ENCODE peak calls at places on chromosomes 11 and 22, in six cellular contexts. O, T, G, Q, Z and K are unnamed samples.

GRCh38 chr22:31969789-31970489 is 25.6 kb downstream of the YWHAH start:
- DNase-seq in Z (peak), T (peak), Q (peak), O (peak), G (peak), K (peak)

GRCh38 chr22:29780781-29781676 is 13.9 kb downstream of the UQCR10 start:
- DNase-seq in O (no peak), Z (no peak), G (no peak), Q (peak), T (no peak), K (no peak)

GRCh38 chr11:123607781-123608180 is 46.6 kb downstream of the SCN3B start:
- DNase-seq in Z (no peak), Q (no peak), G (no peak), T (no peak), O (no peak), K (no peak)

GRCh38 chr11:65695459-65696241 is 16.4 kb upstream of the KAT5 start:
- DNase-seq in Q (no peak), G (no peak), O (peak), Z (no peak), T (no peak), K (no peak)

GRCh38 chr22:43423046-43423445 is 11.2 kb downstream of the MPPED1 start:
- DNase-seq in Z (no peak), O (no peak), G (no peak), Q (no peak), T (no peak), K (no peak)

GRCh38 chr11:77107950-77108349 is 5.3 kb downstream of the OMP start:
- DNase-seq in T (peak), Z (no peak), O (peak), G (no peak), Q (no peak), K (no peak)

GRCh38 chr22:21651521-21652009 is 9.5 kb downstream of the SDF2L1 start:
- DNase-seq in Z (no peak), O (no peak), T (no peak), G (no peak), Q (no peak), K (no peak)

GRCh38 chr11:117457031-117457785 is 129.6 kb downstream of the CEP164 start:
- DNase-seq in Z (no peak), G (no peak), T (no peak), Q (no peak), O (no peak), K (no peak)

GRCh38 chr22:47152938-47153337 is 390.5 kb downstream of the TBC1D22A start:
- DNase-seq in Z (no peak), O (no peak), T (no peak), G (no peak), Q (no peak), K (no peak)

GRCh38 chr11:2235588-2236326 is 34.6 kb downstream of the ASCL2 start:
- DNase-seq in Z (no peak), G (no peak), T (no peak), Q (no peak), O (no peak), K (no peak)

GRCh38 chr11:113160652-113161051 is 153.7 kb upstream of the TTC12 start:
- DNase-seq in G (no peak), Q (no peak), Z (no peak), T (no peak), O (no peak), K (no peak)

GRCh38 chr22:17875156-17875555 is 100.9 kb upstream of the BID start:
- DNase-seq in Q (no peak), T (no peak), G (no peak), O (no peak), Z (no peak), K (no peak)

GRCh38 chr11:36775157-36775556 is 177.1 kb upstream of the RAG2 start:
- DNase-seq in O (no peak), T (no peak), Q (no peak), G (no peak), Z (no peak), K (no peak)

GRCh38 chr11:13294771-13295579 is 17.4 kb downstream of the BMAL1 start:
- DNase-seq in Q (no peak), G (no peak), Z (no peak), T (no peak), O (no peak), K (no peak)

GRCh38 chr22:36644333-36644757 is 59.2 kb downstream of the CACNG2 start:
- DNase-seq in T (peak), Z (peak), G (peak), Q (peak), O (peak), K (peak)

GRCh38 chr11:78832226-78832947 is 257.7 kb upstream of the NARS2 start:
- DNase-seq in G (no peak), Z (no peak), O (no peak), Q (peak), T (peak), K (peak)

GRCh38 chr22:25403752-25404471 is 160.6 kb upstream of the GRK3 start:
- DNase-seq in T (peak), G (no peak), O (no peak), Q (peak), Z (no peak), K (peak)

GRCh38 chr11:22624742-22625447 is 728 bp downstream of the FANCF start:
- DNase-seq in Q (peak), G (peak), O (peak), Z (peak), T (peak), K (peak)

GRCh38 chr11:45303316-45303715 is 17.2 kb upstream of the SYT13 start:
- DNase-seq in T (no peak), G (no peak), Z (no peak), O (no peak), Q (no peak), K (no peak)

GRCh38 chr22:24037851-24038765 is 27.0 kb downstream of the CABIN1 start:
- DNase-seq in Z (no peak), Q (no peak), O (no peak), G (no peak), T (no peak), K (no peak)

GRCh38 chr22:22685586-22685985 is 41.2 kb downstream of the GGTLC2 start:
- DNase-seq in Z (no peak), O (no peak), G (no peak), T (no peak), Q (no peak), K (no peak)

GRCh38 chr11:116811194-116811593 is 11.9 kb downstream of the APOA4 start:
- DNase-seq in T (no peak), O (no peak), G (no peak), Q (no peak), Z (no peak), K (peak)

GRCh38 chr11:5891216-5891800 is 1.7 kb upstream of the OR52E5 start:
- DNase-seq in T (peak), Z (no peak), O (no peak), Q (peak), G (no peak), K (peak)

GRCh38 chr11:74326665-74327064 is 15.2 kb upstream of the P4HA3 start:
- DNase-seq in O (no peak), Z (no peak), T (no peak), Q (no peak), G (no peak), K (no peak)

GRCh38 chr22:36762687-36763260 is 13.1 kb downstream of the IFT27 start:
- DNase-seq in T (no peak), O (no peak), Q (no peak), G (no peak), Z (no peak), K (no peak)

GRCh38 chr11:61627831-61628753 is 47.2 kb upstream of the SYT7 start:
- DNase-seq in G (peak), Z (peak), O (peak), T (peak), Q (peak), K (peak)

GRCh38 chr11:34044664-34045485 is 6.7 kb upstream of the CAPRIN1 start:
- DNase-seq in Q (peak), Z (peak), O (peak), T (peak), G (peak), K (peak)

GRCh38 chr22:35043251-35043931 is 22.6 kb upstream of the ISX start:
- DNase-seq in O (no peak), G (peak), T (no peak), Z (no peak), Q (peak), K (no peak)

GRCh38 chr11:130145975-130146776 is 13.4 kb upstream of the ST14 start:
- DNase-seq in O (peak), G (peak), Z (peak), Q (no peak), T (peak), K (no peak)
- TF ChIP-seq MAX in O (peak), G (peak), Z (peak), Q (no peak), T (no peak), K (no peak)

GRCh38 chr11:108593910-108594434 is 404 bp upstream of the EXPH5 start:
- DNase-seq in Z (no peak), G (no peak), Q (no peak), T (no peak), O (no peak), K (no peak)

GRCh38 chr11:108589136-108589535 is 4.4 kb downstream of the EXPH5 start:
- DNase-seq in T (no peak), G (no peak), Q (no peak), Z (no peak), O (no peak), K (no peak)

GRCh38 chr11:108593214-108593909 is at the start of gene EXPH5:
- DNase-seq in O (peak), Q (peak), Z (peak), G (peak), T (peak), K (peak)

GRCh38 chr11:108591893-108592292 is 1.7 kb downstream of the EXPH5 start:
- DNase-seq in Q (peak), T (no peak), G (no peak), Z (no peak), O (no peak), K (no peak)

DNA sequence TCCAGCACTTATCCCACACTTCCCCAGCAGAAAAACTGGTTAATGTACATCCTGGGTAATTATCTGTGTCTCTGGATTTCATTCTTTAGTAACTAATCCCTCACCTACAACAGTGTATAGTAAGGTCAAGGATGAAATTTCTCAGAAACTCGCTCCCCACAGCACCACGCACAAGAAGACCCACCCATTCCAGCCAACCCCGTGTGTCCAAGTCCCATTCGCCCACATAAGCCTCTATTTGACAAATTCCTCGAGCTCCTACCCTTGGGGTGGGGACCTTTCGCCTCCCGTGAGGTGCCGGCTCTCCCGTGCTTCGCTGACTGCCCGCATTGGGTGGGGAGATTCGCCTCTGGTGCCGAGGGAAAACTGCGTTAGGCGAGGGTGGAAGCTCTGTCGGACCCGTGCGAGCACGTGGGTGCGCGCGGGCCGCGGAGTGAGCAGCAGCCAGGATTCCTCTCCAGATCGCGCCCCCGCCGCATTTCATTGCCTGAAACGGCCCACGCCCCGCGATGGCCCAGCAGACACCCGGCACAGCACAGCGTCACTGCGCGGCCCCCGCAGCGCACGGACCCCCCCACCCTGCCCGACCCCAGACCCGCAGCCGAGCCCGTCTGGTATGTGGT is 866 bp downstream of the EXPH5 start:
- DNase-seq in Q (peak), Z (peak), T (no peak), G (peak), O (no peak), K (peak)
- TF ChIP-seq MAX in Q (peak), Z (peak), T (peak), G (peak), O (peak), K (no peak)

GRCh38 chr11:129444274-129444673 is 68.6 kb downstream of the BARX2 start:
- DNase-seq in O (no peak), G (no peak), T (no peak), Q (no peak), Z (no peak), K (no peak)
- TF ChIP-seq MAX in O (no peak), G (no peak), T (no peak), Q (no peak), Z (no peak), K (no peak)

DNA sequence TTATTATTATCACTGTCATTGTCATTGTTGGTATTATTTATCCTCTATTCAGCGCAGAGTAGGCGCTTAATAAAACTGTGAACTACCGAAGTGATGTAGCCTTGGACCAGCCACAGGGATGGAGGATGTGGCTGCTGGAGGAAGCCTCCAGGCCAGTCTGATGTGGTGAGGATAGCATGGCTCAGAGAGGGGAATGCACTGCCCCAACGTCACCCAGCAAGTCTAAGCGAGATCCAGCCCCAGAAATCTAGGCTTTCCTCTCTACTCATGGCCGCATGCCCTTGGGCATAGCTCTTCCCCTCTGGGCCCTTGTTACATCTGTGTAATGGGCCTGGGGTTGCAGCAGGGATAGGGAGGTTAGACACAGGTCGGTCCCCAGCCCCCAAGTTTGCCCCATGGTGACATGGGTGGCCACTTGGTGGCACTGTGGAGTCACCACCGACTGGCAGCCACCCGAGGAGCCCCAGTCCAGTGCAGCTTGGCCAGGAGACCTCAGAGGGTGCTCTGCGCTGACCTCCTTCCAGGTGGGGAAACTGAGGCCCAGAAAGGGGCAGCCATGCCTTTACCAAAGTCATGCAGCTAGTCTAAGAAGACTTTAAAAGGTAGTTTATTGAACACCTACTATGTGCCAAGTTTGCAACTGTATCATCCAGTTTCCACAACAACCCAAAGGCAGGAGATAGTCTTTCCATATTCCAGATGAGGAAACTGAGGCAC is 395.7 kb downstream of the MN1 start:
- DNase-seq in O (peak), Q (peak), G (peak), Z (peak), T (peak), K (peak)
- TF ChIP-seq MAX in O (no peak), Q (no peak), G (no peak), Z (peak), T (no peak), K (no peak)

GRCh38 chr11:69599502-69599901 is 41.5 kb upstream of the CCND1 start:
- DNase-seq in O (no peak), Z (peak), Q (no peak), T (no peak), G (no peak), K (peak)
- TF ChIP-seq MAX in O (no peak), Z (no peak), Q (no peak), T (no peak), G (no peak), K (no peak)

GRCh38 chr22:45454260-45454659 is 40.8 kb downstream of the RIBC2 start:
- DNase-seq in Z (no peak), G (no peak), Q (no peak), O (no peak), T (no peak), K (peak)
- TF ChIP-seq MAX in Z (no peak), G (no peak), Q (no peak), O (no peak), T (no peak), K (no peak)

DNA sequence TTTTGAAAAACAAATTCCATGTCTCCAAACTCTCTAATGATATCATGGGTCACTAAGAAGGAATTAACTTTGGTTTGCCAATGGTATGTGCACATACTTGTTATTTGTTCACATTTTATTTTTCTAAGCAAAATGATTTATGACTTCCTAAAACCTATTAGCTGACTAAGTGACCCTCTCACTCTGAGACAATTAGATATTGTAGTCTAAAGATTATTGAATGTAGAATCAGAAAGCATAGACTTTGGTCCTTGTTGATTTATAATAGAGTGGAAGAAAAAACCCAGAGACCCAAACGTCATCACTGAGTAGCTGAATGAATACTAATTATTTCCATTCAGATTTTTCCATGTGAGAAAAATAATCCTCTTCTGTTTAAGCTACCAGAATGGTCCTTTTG is 243.5 kb upstream of the ANO3 start:
- DNase-seq in Q (no peak), Z (no peak), O (no peak), G (no peak), T (no peak), K (no peak)
- TF ChIP-seq MAX in Q (no peak), Z (no peak), O (no peak), G (no peak), T (no peak), K (no peak)

GRCh38 chr11:106724293-106724892 is 293.9 kb downstream of the GUCY1A2 start:
- DNase-seq in Z (no peak), T (peak), Q (no peak), G (no peak), O (no peak), K (peak)
- TF ChIP-seq MAX in Z (no peak), T (no peak), Q (no peak), G (no peak), O (no peak), K (no peak)

GRCh38 chr11:32884770-32885384 is 7.7 kb upstream of the QSER1 start:
- DNase-seq in T (peak), Z (no peak), Q (peak), O (no peak), G (no peak), K (peak)
- TF ChIP-seq MAX in T (no peak), Z (no peak), Q (no peak), O (no peak), G (no peak), K (no peak)